ENCODE peak calls at places on chromosomes 1 and 21, in nine cellular contexts. V is fibroblast of the aortic adventitia, O is esophagus squamous epithelium, A is chondrocyte, F is cardiac fibroblast, P is GM06990, Y is upper lobe of right lung, U is lower leg skin, H is AG09319. B is an unnamed sample.

GRCh38 chr21:26140185-26140584 is 30.4 kb downstream of the APP start:
- DNase-seq in V (peak), O (no peak), A (no peak), F (peak), P (no peak), Y (no peak), U (no peak), H (peak), B (no peak)

GRCh38 chr1:226979115-226979516 is 39.0 kb downstream of the COQ8A start:
- DNase-seq in V (no peak), O (no peak), A (no peak), F (no peak), P (no peak), Y (no peak), U (no peak), H (no peak), B (no peak)

GRCh38 chr1:22792396-22793171 is 81.9 kb downstream of the EPHB2 start:
- DNase-seq in V (no peak), O (no peak), A (no peak), F (no peak), P (no peak), Y (no peak), U (no peak), H (no peak), B (no peak)

GRCh38 chr21:42460391-42461184 is 35.4 kb downstream of the RSPH1 start:
- DNase-seq in V (no peak), O (no peak), A (no peak), F (no peak), P (peak), Y (no peak), U (no peak), H (no peak), B (no peak)

GRCh38 chr1:23020731-23021130 is 1.5 kb downstream of the KDM1A start:
- DNase-seq in V (no peak), O (no peak), A (no peak), F (no peak), P (no peak), Y (no peak), U (no peak), H (no peak), B (no peak)

GRCh38 chr21:34612557-34612956 is 2.4 kb downstream of the RCAN1 start:
- DNase-seq in V (no peak), O (no peak), A (no peak), F (peak), P (no peak), Y (no peak), U (no peak), H (no peak), B (no peak)

GRCh38 chr1:168092566-168093355 is 44.0 kb downstream of the GPR161 start:
- DNase-seq in V (peak), O (no peak), A (no peak), F (peak), P (no peak), Y (no peak), U (no peak), H (no peak), B (no peak)

GRCh38 chr1:108113496-108113895 is 86.6 kb downstream of the SLC25A24 start:
- DNase-seq in V (no peak), O (no peak), A (no peak), F (no peak), P (no peak), Y (no peak), U (no peak), H (no peak), B (no peak)

GRCh38 chr1:186479162-186479561 is 18.2 kb upstream of the PDC start:
- DNase-seq in V (no peak), O (no peak), A (no peak), F (no peak), P (no peak), Y (no peak), U (no peak), H (no peak), B (no peak)

GRCh38 chr1:233045591-233045990 is 95.2 kb downstream of the NTPCR start:
- DNase-seq in V (peak), O (no peak), A (no peak), F (peak), P (no peak), Y (no peak), U (no peak), H (no peak), B (no peak)

GRCh38 chr21:27275294-27275927 is 308.5 kb upstream of the ADAMTS5 start:
- DNase-seq in V (peak), O (no peak), A (no peak), F (peak), P (no peak), Y (no peak), U (no peak), H (peak), B (no peak)

GRCh38 chr1:156676820-156677615 is at the start of gene NES:
- DNase-seq in V (peak), O (no peak), A (no peak), F (peak), P (no peak), Y (no peak), U (no peak), H (no peak), B (no peak)

GRCh38 chr1:23777979-23778814 is at the start of gene PITHD1:
- DNase-seq in V (peak), O (no peak), A (no peak), F (peak), P (peak), Y (peak), U (peak), H (peak), B (peak)

GRCh38 chr1:54367613-54368012 is 38.6 kb downstream of the SSBP3 start:
- DNase-seq in V (no peak), O (no peak), A (no peak), F (no peak), P (no peak), Y (no peak), U (no peak), H (no peak), B (no peak)

GRCh38 chr1:186703209-186703766 is 23.1 kb upstream of the PTGS2 start:
- DNase-seq in V (no peak), O (no peak), A (no peak), F (no peak), P (no peak), Y (no peak), U (no peak), H (no peak), B (no peak)

GRCh38 chr21:35072960-35073359 is 23.9 kb upstream of the RUNX1 start:
- DNase-seq in V (peak), O (no peak), A (no peak), F (no peak), P (no peak), Y (no peak), U (no peak), H (peak), B (no peak)

GRCh38 chr1:246113555-246114095 is 393.5 kb downstream of the SMYD3 start:
- DNase-seq in V (no peak), O (no peak), A (no peak), F (no peak), P (no peak), Y (no peak), U (no peak), H (no peak), B (no peak)

GRCh38 chr1:187928717-187929116 is 1100.0 kb downstream of the PLA2G4A start:
- DNase-seq in V (no peak), O (no peak), A (no peak), F (no peak), P (no peak), Y (no peak), U (no peak), H (no peak), B (no peak)

GRCh38 chr1:2130871-2131289 is 63.7 kb downstream of the FAAP20 start:
- DNase-seq in V (no peak), O (no peak), A (peak), F (no peak), P (no peak), Y (peak), U (no peak), H (no peak), B (no peak)

GRCh38 chr1:56527548-56528302 is 51.6 kb downstream of the PLPP3 start:
- DNase-seq in V (no peak), O (no peak), A (no peak), F (no peak), P (no peak), Y (no peak), U (no peak), H (no peak), B (no peak)

GRCh38 chr1:151822404-151822803 is 9.2 kb downstream of the RORC start:
- DNase-seq in V (no peak), O (no peak), A (no peak), F (no peak), P (no peak), Y (no peak), U (no peak), H (no peak), B (no peak)

GRCh38 chr1:214658785-214659184 is 55.8 kb downstream of the CENPF start:
- DNase-seq in V (peak), O (no peak), A (no peak), F (peak), P (no peak), Y (no peak), U (no peak), H (peak), B (no peak)

GRCh38 chr1:7048395-7048794 is 263.1 kb downstream of the CAMTA1 start:
- DNase-seq in V (no peak), O (no peak), A (no peak), F (no peak), P (no peak), Y (no peak), U (no peak), H (no peak), B (no peak)

GRCh38 chr1:231940116-231940515 is 313.5 kb downstream of the DISC1 start:
- DNase-seq in V (no peak), O (no peak), A (no peak), F (no peak), P (no peak), Y (no peak), U (no peak), H (no peak), B (no peak)

GRCh38 chr1:58975888-58976287 is 192.0 kb upstream of the JUN start:
- DNase-seq in V (no peak), O (no peak), A (no peak), F (peak), P (no peak), Y (no peak), U (no peak), H (no peak), B (no peak)

GRCh38 chr1:26582836-26583460 is 53.4 kb downstream of the RPS6KA1 start:
- DNase-seq in V (peak), O (no peak), A (no peak), F (peak), P (peak), Y (peak), U (no peak), H (peak), B (no peak)

GRCh38 chr1:152487871-152488270 is 22.7 kb upstream of the LCE5A start:
- DNase-seq in V (no peak), O (no peak), A (no peak), F (no peak), P (no peak), Y (no peak), U (no peak), H (no peak), B (no peak)

GRCh38 chr1:100131623-100132022 is 1.1 kb downstream of the SASS6 start:
- DNase-seq in V (no peak), O (no peak), A (no peak), F (no peak), P (no peak), Y (no peak), U (no peak), H (no peak), B (no peak)

GRCh38 chr1:100130552-100131077 is 2.1 kb downstream of the SASS6 start:
- DNase-seq in V (no peak), O (no peak), A (no peak), F (peak), P (no peak), Y (no peak), U (no peak), H (no peak), B (no peak)

GRCh38 chr1:100137602-100138001 is 4.6 kb downstream of the TRMT13 start:
- DNase-seq in V (no peak), O (no peak), A (no peak), F (no peak), P (no peak), Y (no peak), U (no peak), H (no peak), B (no peak)

GRCh38 chr1:100132566-100133477 is at the start of the genes SASS6 and TRMT13:
- DNase-seq in V (peak), O (peak), A (peak), F (peak), P (peak), Y (peak), U (peak), H (peak), B (peak)

GRCh38 chr1:100134872-100135271 is 1.9 kb downstream of the TRMT13 start:
- DNase-seq in V (peak), O (no peak), A (no peak), F (peak), P (no peak), Y (no peak), U (no peak), H (no peak), B (no peak)
- TF ChIP-seq CTCF in V (no peak), O (no peak), A (peak), F (no peak), P (peak), Y (no peak), U (no peak), H (no peak), B (peak)

GRCh38 chr1:203306970-203307541 is 1.7 kb downstream of the BTG2 start:
- DNase-seq in V (peak), O (no peak), A (no peak), F (no peak), P (peak), Y (peak), U (no peak), H (no peak), B (no peak)
- TF ChIP-seq CTCF in V (no peak), O (no peak), A (no peak), F (no peak), P (no peak), Y (no peak), U (no peak), H (no peak), B (no peak)

DNA sequence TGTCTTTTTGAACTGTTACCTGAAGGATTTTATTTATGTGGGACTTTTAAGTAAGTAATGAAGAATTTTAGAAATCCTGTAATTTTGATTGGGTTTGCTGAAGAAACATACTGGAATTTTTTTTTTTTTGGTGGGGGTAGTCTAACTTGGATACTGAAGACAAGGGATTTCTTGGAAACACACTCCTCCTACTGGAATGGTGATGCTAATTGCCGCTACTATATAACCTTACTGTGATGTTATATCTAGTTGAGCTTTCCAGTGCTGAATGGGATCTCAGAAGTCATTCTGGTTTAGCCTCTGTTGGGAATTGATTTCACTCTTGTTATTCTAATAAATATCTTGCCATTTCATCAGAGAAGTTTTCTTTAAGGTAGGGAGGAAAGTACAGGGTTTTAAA is 8.4 kb downstream of the PPP2R5A start:
- DNase-seq in V (peak), O (no peak), A (no peak), F (peak), P (no peak), Y (no peak), U (no peak), H (no peak), B (no peak)
- TF ChIP-seq CTCF in V (peak), O (peak), A (peak), F (peak), P (no peak), Y (peak), U (no peak), H (no peak), B (no peak)

DNA sequence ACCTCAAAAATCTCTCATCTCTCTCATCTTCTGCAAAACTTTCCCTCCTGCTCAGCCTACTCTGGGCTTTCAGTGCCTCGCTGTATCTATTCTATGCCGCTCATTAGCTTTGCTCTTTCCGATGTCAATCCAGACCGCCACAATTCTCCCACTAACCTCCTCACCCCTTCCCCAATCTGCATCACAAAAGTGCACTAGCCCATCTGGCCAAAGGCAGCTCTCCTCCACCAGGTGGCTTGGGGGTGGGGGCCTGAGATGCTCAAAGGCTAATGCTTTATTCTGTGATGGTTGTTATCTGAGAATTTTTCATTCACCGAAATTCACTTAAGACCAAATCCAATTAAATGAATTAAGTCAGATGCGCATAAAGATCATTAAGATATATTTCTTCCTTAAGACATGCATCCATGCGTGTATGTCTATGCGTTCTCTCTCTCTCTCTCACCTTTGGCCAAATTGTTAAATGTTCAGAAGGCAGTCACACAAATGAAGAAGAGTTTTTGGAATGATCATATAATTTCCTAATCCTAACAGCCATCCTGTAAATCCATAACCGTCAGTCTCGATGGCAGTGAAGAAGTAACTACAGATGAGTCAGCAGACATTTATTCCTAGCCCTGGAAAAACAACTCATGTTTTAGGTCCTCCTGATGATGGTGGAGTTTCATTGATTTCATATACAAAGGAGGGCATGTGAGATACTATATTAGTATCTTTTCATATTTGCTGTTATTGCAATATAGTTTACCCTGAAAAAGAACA is 111.3 kb downstream of the C1orf21 start:
- DNase-seq in V (no peak), O (no peak), A (no peak), F (no peak), P (no peak), Y (no peak), U (no peak), H (no peak), B (no peak)
- TF ChIP-seq CTCF in V (no peak), O (no peak), A (peak), F (no peak), P (no peak), Y (no peak), U (no peak), H (no peak), B (no peak)

GRCh38 chr21:45541221-45542039 is 810 bp downstream of the SLC19A1 start:
- DNase-seq in V (peak), O (no peak), A (peak), F (peak), P (peak), Y (peak), U (peak), H (no peak), B (no peak)

GRCh38 chr21:45542667-45543370 is 579 bp upstream of the SLC19A1 start:
- DNase-seq in V (no peak), O (no peak), A (peak), F (no peak), P (peak), Y (peak), U (peak), H (no peak), B (no peak)

GRCh38 chr21:45543710-45544448 is 1.6 kb upstream of the SLC19A1 start:
- DNase-seq in V (no peak), O (no peak), A (peak), F (no peak), P (peak), Y (peak), U (no peak), H (no peak), B (no peak)

GRCh38 chr21:45543371-45543709 is 1.1 kb upstream of the SLC19A1 start:
- DNase-seq in V (no peak), O (no peak), A (peak), F (no peak), P (peak), Y (no peak), U (no peak), H (no peak), B (no peak)

GRCh38 chr21:45542242-45542666 is at the start of gene SLC19A1:
- DNase-seq in V (peak), O (no peak), A (peak), F (peak), P (peak), Y (peak), U (peak), H (no peak), B (no peak)
- TF ChIP-seq CTCF in V (peak), O (peak), A (peak), F (no peak), P (no peak), Y (peak), U (no peak), H (no peak), B (peak)

GRCh38 chr1:36222481-36223372 is 1.5 kb upstream of the THRAP3 start:
- DNase-seq in V (no peak), O (no peak), A (peak), F (no peak), P (no peak), Y (peak), U (no peak), H (no peak), B (no peak)

GRCh38 chr1:36223996-36224536 is at the start of gene THRAP3:
- DNase-seq in V (peak), O (peak), A (peak), F (peak), P (peak), Y (peak), U (peak), H (peak), B (peak)

GRCh38 chr1:36225298-36225899 is 1.2 kb downstream of the THRAP3 start:
- DNase-seq in V (no peak), O (no peak), A (no peak), F (no peak), P (no peak), Y (no peak), U (no peak), H (no peak), B (no peak)

GRCh38 chr1:36223373-36223995 is 759 bp upstream of the THRAP3 start:
- DNase-seq in V (peak), O (no peak), A (no peak), F (peak), P (peak), Y (no peak), U (no peak), H (no peak), B (peak)

DNA sequence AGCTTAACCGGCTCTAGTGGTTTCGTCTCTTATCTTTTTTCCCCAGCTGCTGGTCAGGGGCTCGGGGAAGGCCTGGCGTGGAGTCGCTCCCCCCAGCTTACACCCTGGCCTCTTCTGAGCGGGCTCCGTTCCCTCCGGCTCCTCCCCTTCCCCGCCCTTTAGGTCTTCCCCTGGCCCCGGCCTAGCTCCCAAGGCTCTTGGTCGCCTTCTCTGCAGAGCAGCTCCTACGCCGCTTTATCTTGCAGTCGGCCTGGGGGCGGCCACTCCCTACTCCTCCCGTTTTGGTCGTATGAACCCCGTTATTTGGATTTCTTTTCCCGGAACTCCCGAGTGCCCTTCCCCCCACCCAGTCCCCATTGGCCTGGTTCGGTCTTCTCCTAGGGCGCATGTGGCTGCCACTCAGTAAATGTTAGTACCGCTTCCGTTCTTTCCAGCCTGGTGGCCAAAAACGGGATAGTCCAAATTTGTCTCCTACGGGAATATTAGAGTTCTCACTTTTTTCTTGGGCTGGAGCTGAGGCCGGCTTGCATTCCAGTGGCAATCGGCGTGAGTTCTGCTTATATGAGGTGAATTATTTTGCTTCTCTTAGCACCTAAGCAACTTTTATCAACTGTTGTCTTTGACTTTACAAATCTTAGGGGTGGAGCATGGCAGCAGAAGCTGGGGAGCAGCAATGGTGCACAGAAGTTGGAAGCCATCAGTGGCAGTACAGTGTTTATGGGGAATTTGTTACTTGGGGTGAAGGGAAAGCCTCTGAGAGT is 474 bp downstream of the THRAP3 start:
- DNase-seq in V (peak), O (no peak), A (peak), F (peak), P (no peak), Y (no peak), U (peak), H (peak), B (no peak)
- TF ChIP-seq CTCF in V (peak), O (peak), A (peak), F (peak), P (no peak), Y (peak), U (no peak), H (peak), B (peak)

GRCh38 chr1:40979241-40980067 is at the start of gene CTPS1:
- DNase-seq in V (peak), O (peak), A (peak), F (peak), P (peak), Y (peak), U (peak), H (peak), B (peak)
- TF ChIP-seq CTCF in V (peak), O (no peak), A (peak), F (peak), P (peak), Y (no peak), U (no peak), H (peak), B (peak)

GRCh38 chr1:15117671-15118325 is 35.7 kb upstream of the TMEM51 start:
- DNase-seq in V (no peak), O (no peak), A (no peak), F (no peak), P (no peak), Y (no peak), U (no peak), H (no peak), B (no peak)
- TF ChIP-seq CTCF in V (no peak), O (no peak), A (no peak), F (no peak), P (no peak), Y (no peak), U (no peak), H (no peak), B (no peak)